ENCODE peak calls at places on chromosomes 5 and 9, in seven cellular contexts. T is transverse colon; R is A549; P is uterus; Z is HCT116; J is prostate gland; V is CD8-positive, alpha-beta T cell. X is an unnamed sample. For H3K4me1, the result is how much of the 10 kb centered on the place peaks cover.

GRCh38 chr9:91039835-91040140 is 238.2 kb downstream of the SYK start:
- DNase-seq in T (no peak), R (no peak), P (no peak), Z (no peak), J (no peak), V (no peak), X (no peak)

GRCh38 chr5:56358703-56359428 is 125.7 kb upstream of the ANKRD55 start:
- DNase-seq in T (no peak), R (peak), P (peak), Z (peak), J (no peak), V (no peak), X (peak)

GRCh38 chr5:55030676-55031445 is 6.8 kb downstream of the GZMK start:
- DNase-seq in T (no peak), R (no peak), P (no peak), Z (no peak), J (no peak), V (no peak), X (no peak)

GRCh38 chr9:133496901-133497411 is 18.1 kb upstream of the SLC2A6 start:
- DNase-seq in T (no peak), R (no peak), P (no peak), Z (no peak), J (no peak), V (no peak), X (no peak)

GRCh38 chr9:89309608-89310485 is 1.1 kb upstream of the CKS2 start:
- DNase-seq in T (peak), R (no peak), P (no peak), Z (peak), J (peak), V (no peak), X (no peak)

GRCh38 chr9:8241201-8241600 is 441.6 kb upstream of the DMAC1 start:
- DNase-seq in T (no peak), R (no peak), P (no peak), Z (no peak), J (no peak), V (no peak), X (no peak)

GRCh38 chr5:154390096-154390495 is 55.7 kb upstream of the SAP30L start:
- DNase-seq in T (no peak), R (no peak), P (no peak), Z (no peak), J (no peak), V (no peak), X (no peak)

GRCh38 chr9:90445391-90445790 is 197.2 kb downstream of the DIRAS2 start:
- DNase-seq in T (no peak), R (no peak), P (no peak), Z (no peak), J (no peak), V (no peak), X (no peak)

GRCh38 chr5:93717162-93717561 is 24.2 kb downstream of the POU5F2 start:
- DNase-seq in T (no peak), R (no peak), P (no peak), Z (no peak), J (no peak), V (no peak), X (no peak)

GRCh38 chr5:166883016-166883415 is 1408.4 kb upstream of the WWC1 start:
- DNase-seq in T (no peak), R (peak), P (no peak), Z (no peak), J (no peak), V (no peak), X (no peak)

GRCh38 chr9:78763424-78763823 is 466.5 kb downstream of the PSAT1 start:
- DNase-seq in T (no peak), R (no peak), P (no peak), Z (no peak), J (no peak), V (no peak), X (no peak)

GRCh38 chr9:128203024-128203841 is at the start of gene DNM1:
- DNase-seq in T (peak), R (peak), P (no peak), Z (no peak), J (peak), V (peak), X (peak)

GRCh38 chr5:168477060-168477459 is 9.2 kb upstream of the RARS1 start:
- DNase-seq in T (no peak), R (no peak), P (no peak), Z (no peak), J (no peak), V (no peak), X (no peak)

GRCh38 chr5:178113841-178114324 is 551 bp downstream of the N4BP3 start:
- DNase-seq in T (no peak), R (no peak), P (no peak), Z (no peak), J (no peak), V (no peak), X (no peak)

GRCh38 chr5:133220851-133221674 is 169.2 kb downstream of the HSPA4 start:
- DNase-seq in T (no peak), R (no peak), P (no peak), Z (no peak), J (no peak), V (no peak), X (no peak)

GRCh38 chr9:122051401-122052346 is 41.4 kb downstream of the TTLL11 start:
- DNase-seq in T (no peak), R (no peak), P (no peak), Z (no peak), J (no peak), V (no peak), X (no peak)

GRCh38 chr9:32926901-32927300 is 74.5 kb downstream of the APTX start:
- DNase-seq in T (no peak), R (no peak), P (no peak), Z (no peak), J (no peak), V (no peak), X (no peak)

GRCh38 chr9:107283621-107284616 is 840 bp downstream of the RAD23B start:
- DNase-seq in T (peak), R (peak), P (peak), Z (peak), J (peak), V (peak), X (peak)

GRCh38 chr9:132026932-132027585 is 52.6 kb downstream of the MED27 start:
- DNase-seq in T (no peak), R (peak), P (no peak), Z (no peak), J (no peak), V (no peak), X (no peak)

GRCh38 chr5:72070519-72070918 is 36.8 kb upstream of the MAP1B start:
- DNase-seq in T (no peak), R (no peak), P (no peak), Z (no peak), J (no peak), V (no peak), X (no peak)

GRCh38 chr9:128819716-128820664 is 1.7 kb downstream of the ENDOG start:
- DNase-seq in T (peak), R (no peak), P (peak), Z (no peak), J (no peak), V (no peak), X (peak)

GRCh38 chr5:1725641-1726468 is 73.8 kb downstream of the MRPL36 start:
- DNase-seq in T (no peak), R (no peak), P (no peak), Z (no peak), J (peak), V (peak), X (no peak)

GRCh38 chr9:8486095-8486494 is 686.5 kb upstream of the DMAC1 start:
- DNase-seq in T (peak), R (no peak), P (no peak), Z (no peak), J (peak), V (no peak), X (peak)

GRCh38 chr5:5298841-5299543 is 123.5 kb upstream of the ICE1 start:
- DNase-seq in T (no peak), R (no peak), P (no peak), Z (no peak), J (no peak), V (no peak), X (no peak)

GRCh38 chr9:69535296-69535832 is 136.8 kb downstream of the APBA1 start:
- DNase-seq in T (no peak), R (no peak), P (no peak), Z (no peak), J (no peak), V (no peak), X (no peak)

GRCh38 chr5:151675225-151675955 is 11.3 kb downstream of the SPARC start:
- DNase-seq in T (no peak), R (no peak), P (no peak), Z (no peak), J (no peak), V (no peak), X (no peak)
- H3K4me1 ChIP-seq in T (half or more), R (under half), P (under half), Z (under half), J (under half), V (under half), X (half or more)

GRCh38 chr5:140551872-140552271 is 4.4 kb downstream of the EIF4EBP3 start:
- DNase-seq in T (no peak), R (no peak), P (no peak), Z (no peak), J (no peak), V (no peak), X (no peak)
- H3K4me1 ChIP-seq in T (half or more), R (under half), P (under half), Z (under half), J (under half), V (under half), X (half or more)

GRCh38 chr9:137046094-137046787 is at the start of gene NPDC1:
- DNase-seq in T (peak), R (peak), P (peak), Z (peak), J (peak), V (peak), X (peak)
- H3K4me1 ChIP-seq in T (under half), R (under half), P (under half), Z (under half), J (under half), V (under half), X (under half)

GRCh38 chr5:80116465-80116864 is 81.3 kb downstream of the THBS4 start:
- DNase-seq in T (no peak), R (no peak), P (no peak), Z (no peak), J (no peak), V (no peak), X (no peak)
- H3K4me1 ChIP-seq in T (under half), R (under half), P (under half), Z (under half), J (under half), V (under half), X (under half)

DNA sequence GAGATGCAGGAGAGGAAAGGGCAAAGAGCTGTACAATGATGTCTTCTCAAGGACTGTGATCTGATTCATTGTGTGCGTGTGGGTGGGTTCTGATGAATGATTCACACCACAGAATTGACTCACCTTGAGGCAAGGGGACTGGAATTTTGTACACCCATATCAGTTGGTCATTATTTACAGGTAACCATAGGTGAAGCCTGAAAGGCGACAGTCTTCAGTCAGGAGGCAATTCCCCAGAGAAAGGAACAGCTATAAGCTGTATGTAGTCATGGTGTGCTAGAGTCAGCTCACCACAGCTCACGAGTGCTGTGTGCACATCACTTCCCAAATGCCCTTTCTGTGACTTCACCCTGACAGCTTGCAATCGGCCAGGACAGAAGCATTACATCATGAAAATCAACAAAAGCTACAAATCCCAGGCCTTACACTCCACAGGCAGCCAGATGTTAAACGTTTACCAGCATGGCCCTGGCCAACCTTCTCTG is 87.6 kb upstream of the RPS23 start:
- DNase-seq in T (no peak), R (no peak), P (no peak), Z (peak), J (no peak), V (no peak), X (no peak)
- H3K4me1 ChIP-seq in T (under half), R (under half), P (under half), Z (under half), J (under half), V (under half), X (under half)

GRCh38 chr9:93459432-93459847 is 6.1 kb upstream of the FAM120AOS start:
- DNase-seq in T (no peak), R (no peak), P (no peak), Z (no peak), J (no peak), V (no peak), X (no peak)

GRCh38 chr9:93458702-93459101 is 5.3 kb upstream of the FAM120AOS start:
- DNase-seq in T (no peak), R (no peak), P (no peak), Z (no peak), J (no peak), V (no peak), X (no peak)

GRCh38 chr9:93461810-93462209 is 8.4 kb upstream of the FAM120AOS start:
- DNase-seq in T (no peak), R (no peak), P (no peak), Z (no peak), J (no peak), V (no peak), X (no peak)

GRCh38 chr9:93461414-93461743 is 8.0 kb upstream of the FAM120AOS start:
- DNase-seq in T (no peak), R (no peak), P (no peak), Z (no peak), J (no peak), V (no peak), X (no peak)

DNA sequence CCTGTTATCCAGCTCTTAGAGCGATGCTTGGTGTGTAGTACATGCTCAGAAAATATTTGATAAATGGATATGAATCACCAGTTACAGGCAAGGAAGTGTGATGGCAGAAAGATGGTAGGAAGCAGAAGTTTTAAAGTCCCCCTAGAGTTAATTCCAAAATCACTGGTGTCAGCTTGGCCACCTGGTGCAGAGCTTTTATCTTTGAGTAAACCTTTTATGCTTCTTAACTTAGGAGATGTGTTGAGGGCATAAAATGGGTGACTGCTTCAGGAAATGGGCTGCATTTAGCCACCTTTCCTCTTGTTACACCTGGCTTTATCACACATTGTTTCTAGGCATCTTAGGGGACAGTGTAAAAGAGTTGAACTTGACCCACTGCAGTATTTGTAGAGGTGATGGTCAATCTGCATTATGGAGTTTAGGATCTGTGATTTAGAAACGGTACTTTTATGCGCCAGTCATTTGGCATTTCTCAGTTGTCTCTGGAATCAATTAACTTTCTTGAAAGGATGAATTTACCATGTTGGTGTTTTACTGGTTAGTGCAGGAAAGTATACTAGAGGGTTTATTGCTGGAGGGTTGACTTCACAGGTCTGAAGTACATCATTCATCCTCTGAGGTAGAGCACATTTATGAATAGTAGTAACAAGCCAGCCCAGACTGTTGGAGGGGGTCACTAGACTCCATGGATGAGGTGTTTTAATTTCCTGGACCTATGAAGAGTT is 7.5 kb upstream of the FAM120AOS start:
- DNase-seq in T (no peak), R (no peak), P (no peak), Z (no peak), J (no peak), V (no peak), X (no peak)
- H3K4me1 ChIP-seq in T (half or more), R (half or more), P (under half), Z (under half), J (under half), V (under half), X (under half)

DNA sequence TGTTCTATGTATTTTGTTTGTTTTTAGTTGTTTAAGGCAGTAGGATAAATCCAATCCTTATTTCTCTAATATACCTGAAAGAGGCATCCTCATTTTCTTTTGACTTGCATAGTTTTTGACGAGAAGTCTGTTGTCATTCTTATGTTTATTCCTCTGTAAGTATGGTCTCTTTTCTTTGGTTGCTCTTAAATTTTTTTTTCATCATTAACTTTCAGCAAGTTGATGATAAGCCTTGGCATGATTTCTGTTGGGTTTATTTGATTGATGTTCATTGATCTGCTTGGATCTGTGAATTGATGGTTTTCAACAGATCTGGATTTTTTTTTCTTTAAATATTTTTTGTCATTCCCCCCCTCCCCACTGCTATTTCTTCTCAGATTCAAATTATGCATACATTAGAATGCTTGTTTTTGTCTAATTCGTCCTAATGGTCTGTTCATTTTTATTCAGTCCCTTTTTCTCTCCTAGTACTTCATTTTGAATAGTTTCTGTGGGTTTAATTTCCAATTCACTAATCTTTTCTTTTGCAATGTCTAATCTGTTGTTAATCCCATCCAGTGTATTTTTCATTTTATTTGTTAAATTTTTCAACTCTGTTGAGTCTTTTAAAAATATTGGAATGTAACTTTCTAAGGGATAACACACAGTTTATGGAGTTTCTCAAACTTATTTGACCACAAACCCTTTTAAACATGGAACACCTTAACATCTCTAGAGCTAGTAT is 495.9 kb downstream of the CSNK1G3 start:
- DNase-seq in T (no peak), R (no peak), P (no peak), Z (peak), J (no peak), V (no peak), X (no peak)
- H3K4me1 ChIP-seq in T (under half), R (under half), P (under half), Z (under half), J (under half), V (under half), X (under half)

GRCh38 chr9:76893395-76893932 is 12.4 kb downstream of the PRUNE2 start:
- DNase-seq in T (no peak), R (no peak), P (no peak), Z (no peak), J (no peak), V (no peak), X (no peak)

GRCh38 chr9:76891874-76892273 is 14.0 kb downstream of the PRUNE2 start:
- DNase-seq in T (no peak), R (no peak), P (no peak), Z (no peak), J (no peak), V (no peak), X (no peak)

GRCh38 chr9:76894198-76894597 is 11.7 kb downstream of the PRUNE2 start:
- DNase-seq in T (no peak), R (no peak), P (no peak), Z (no peak), J (no peak), V (no peak), X (no peak)

GRCh38 chr9:76887951-76888350 is 18.0 kb downstream of the PRUNE2 start:
- DNase-seq in T (no peak), R (no peak), P (no peak), Z (no peak), J (no peak), V (no peak), X (no peak)

DNA sequence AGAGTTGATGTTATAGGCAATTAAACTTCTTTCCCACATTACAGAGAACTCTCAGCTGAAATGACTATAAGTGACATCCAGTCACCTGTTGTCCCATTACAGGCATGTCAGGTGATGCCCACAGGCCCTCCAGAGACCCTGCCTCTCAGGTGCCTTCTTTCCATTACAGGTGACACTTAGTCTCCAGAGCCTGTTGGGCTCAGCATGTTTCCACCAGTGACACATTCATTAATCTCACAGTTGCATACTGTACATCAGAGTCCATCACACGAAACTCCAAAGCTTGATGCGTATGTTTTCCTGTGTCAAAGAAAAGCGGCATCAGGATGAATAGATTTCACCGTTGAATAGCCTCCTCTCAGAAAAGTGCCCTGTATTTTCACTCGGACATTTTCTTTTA is 14.6 kb downstream of the PRUNE2 start:
- DNase-seq in T (no peak), R (no peak), P (no peak), Z (no peak), J (no peak), V (no peak), X (no peak)
- H3K4me1 ChIP-seq in T (under half), R (under half), P (under half), Z (under half), J (under half), V (under half), X (under half)

GRCh38 chr9:114911167-114911821 is 19.1 kb downstream of the TNFSF8 start:
- DNase-seq in T (no peak), R (peak), P (no peak), Z (no peak), J (peak), V (no peak), X (no peak)
- H3K4me1 ChIP-seq in T (under half), R (under half), P (under half), Z (under half), J (under half), V (half or more), X (under half)

GRCh38 chr5:123044926-123045617 is 8.5 kb upstream of the PPIC start:
- DNase-seq in T (no peak), R (no peak), P (no peak), Z (no peak), J (no peak), V (no peak), X (no peak)
- H3K4me1 ChIP-seq in T (under half), R (under half), P (under half), Z (under half), J (under half), V (under half), X (under half)